ENCODE peak calls at places on chromosomes 5 and 9, in seven cellular contexts. Q is neural progenitor cell, W is mesendoderm, I is H9, G is HCT116, N is endodermal cell, J is astrocyte. E is an unnamed sample.

GRCh38 chr9:77293949-77294348 is 116.6 kb downstream of the VPS13A start:
- DNase-seq in G (no peak), I (no peak), N (no peak), W (no peak), Q (no peak), J (no peak), E (no peak)

GRCh38 chr5:101012880-101013279 is 109.8 kb upstream of the ST8SIA4 start:
- DNase-seq in J (no peak), N (no peak), W (peak), G (no peak), Q (peak), I (no peak), E (no peak)

GRCh38 chr5:115375922-115376321 is 79.5 kb upstream of the CCDC112 start:
- DNase-seq in J (peak), N (no peak), Q (no peak), W (no peak), G (no peak), I (no peak), E (no peak)

GRCh38 chr5:176609724-176610429 is at the start of gene GPRIN1:
- DNase-seq in J (no peak), W (peak), I (peak), N (peak), Q (peak), G (peak), E (no peak)

GRCh38 chr9:130172858-130173461 is 756 bp downstream of the NCS1 start:
- DNase-seq in G (no peak), Q (peak), J (no peak), N (peak), W (peak), I (no peak), E (no peak)

GRCh38 chr9:109166171-109166770 is 778 bp downstream of the FRRS1L start:
- DNase-seq in I (peak), G (no peak), J (no peak), W (no peak), Q (peak), N (peak), E (no peak)

GRCh38 chr5:17094830-17095229 is 122.6 kb upstream of the BASP1 start:
- DNase-seq in I (no peak), J (peak), W (no peak), G (no peak), Q (no peak), N (no peak), E (no peak)

GRCh38 chr5:56066931-56067450 is 72.2 kb upstream of the IL6ST start:
- DNase-seq in G (no peak), N (no peak), Q (no peak), I (no peak), J (no peak), W (no peak), E (no peak)

GRCh38 chr5:96752341-96753016 is 55.3 kb downstream of the ERAP1 start:
- DNase-seq in N (no peak), G (peak), I (no peak), J (peak), W (peak), Q (peak), E (peak)

GRCh38 chr5:44536650-44537260 is 147.5 kb upstream of the FGF10 start:
- DNase-seq in Q (peak), G (peak), N (peak), I (peak), W (peak), J (no peak), E (no peak)

GRCh38 chr5:80738466-80738865 is 83.7 kb upstream of the DHFR start:
- DNase-seq in W (no peak), Q (no peak), N (no peak), J (peak), G (no peak), I (no peak), E (no peak)

GRCh38 chr9:71506821-71507220 is 261.5 kb downstream of the CEMIP2 start:
- DNase-seq in G (no peak), I (no peak), N (no peak), J (peak), W (no peak), Q (no peak), E (peak)

GRCh38 chr5:2038337-2039179 is 155.8 kb upstream of the IRX4 start:
- DNase-seq in N (peak), J (no peak), G (peak), I (peak), W (peak), Q (peak), E (no peak)

GRCh38 chr9:86099695-86100364 is 472 bp upstream of the GOLM1 start:
- DNase-seq in N (peak), Q (peak), J (peak), W (peak), G (peak), I (peak), E (no peak)

GRCh38 chr5:15995206-15996052 is 184.2 kb downstream of the MARCHF11 start:
- DNase-seq in N (peak), J (peak), W (peak), I (no peak), Q (peak), G (no peak), E (no peak)

GRCh38 chr5:158758666-158759065 is 341.1 kb downstream of the EBF1 start:
- DNase-seq in G (no peak), I (no peak), Q (no peak), J (peak), W (no peak), N (no peak), E (no peak)

GRCh38 chr5:55865831-55866230 is 14.7 kb downstream of the IL31RA start:
- DNase-seq in I (no peak), J (peak), W (peak), N (peak), Q (peak), G (no peak), E (no peak)

GRCh38 chr9:8558176-8558575 is 758.6 kb upstream of the DMAC1 start:
- DNase-seq in Q (no peak), W (peak), J (peak), N (no peak), I (no peak), G (no peak), E (peak)

GRCh38 chr9:20209421-20210340 is 412.6 kb downstream of the MLLT3 start:
- DNase-seq in W (no peak), G (no peak), Q (no peak), J (peak), I (no peak), N (no peak), E (no peak)

GRCh38 chr9:94867842-94868312 is 141.4 kb downstream of the AOPEP start:
- DNase-seq in Q (no peak), N (no peak), W (no peak), J (peak), I (no peak), G (no peak), E (peak)

GRCh38 chr9:96383165-96383939 is at the start of gene SLC35D2:
- DNase-seq in I (peak), Q (peak), N (peak), J (peak), G (no peak), W (peak), E (no peak)

GRCh38 chr9:130445268-130445983 is 665 bp downstream of the ASS1 start:
- DNase-seq in I (no peak), N (peak), J (no peak), G (no peak), W (peak), Q (peak), E (no peak)

GRCh38 chr5:170296036-170296934 is 1.3 kb downstream of the LCP2 start:
- DNase-seq in W (no peak), N (no peak), G (no peak), Q (no peak), I (no peak), J (no peak), E (no peak)

GRCh38 chr9:127527560-127528268 is 76.4 kb downstream of the LRSAM1 start:
- DNase-seq in Q (no peak), I (no peak), W (no peak), N (no peak), G (no peak), J (no peak), E (no peak)

GRCh38 chr9:104856413-104856941 is 71.5 kb downstream of the ABCA1 start:
- DNase-seq in W (no peak), G (no peak), I (no peak), J (no peak), N (no peak), Q (peak), E (no peak)

DNA sequence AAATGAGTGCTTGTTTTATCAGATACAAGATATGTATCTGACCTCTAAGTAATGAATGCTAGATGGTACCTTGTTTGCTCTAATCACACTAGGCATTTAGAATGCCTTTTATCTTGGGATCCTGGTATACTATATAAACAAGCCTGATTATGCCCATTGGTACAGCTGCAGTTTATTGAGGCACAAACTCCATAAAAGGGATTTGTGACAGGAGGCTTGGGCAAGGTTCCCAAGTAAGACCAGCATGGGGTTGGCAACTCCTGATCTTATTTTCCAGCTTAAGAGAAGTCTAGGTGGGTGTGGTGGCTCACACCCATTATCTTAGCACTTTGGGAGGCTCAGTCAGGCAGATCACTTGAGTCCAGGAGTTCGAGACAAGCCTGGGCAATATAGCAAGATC is 93.9 kb upstream of the DMRT1 start:
- DNase-seq in W (no peak), G (no peak), I (no peak), N (no peak), J (no peak), Q (no peak), E (no peak)
- H3K9ac ChIP-seq in W (no peak), G (no peak), I (no peak), N (no peak), J (no peak), Q (no peak), E (no peak)

GRCh38 chr5:40385544-40385943 is 294.2 kb upstream of the PTGER4 start:
- DNase-seq in N (peak), W (peak), I (peak), J (peak), G (peak), Q (no peak), E (peak)

GRCh38 chr5:40386293-40386692 is 293.4 kb upstream of the PTGER4 start:
- DNase-seq in N (no peak), G (no peak), J (peak), I (no peak), W (peak), Q (no peak), E (no peak)

GRCh38 chr5:40381676-40382363 is 297.9 kb upstream of the PTGER4 start:
- DNase-seq in G (no peak), I (no peak), J (peak), Q (no peak), N (no peak), W (no peak), E (peak)

GRCh38 chr5:40384782-40385390 is 294.8 kb upstream of the PTGER4 start:
- DNase-seq in N (no peak), W (no peak), I (no peak), J (no peak), Q (no peak), G (no peak), E (no peak)

DNA sequence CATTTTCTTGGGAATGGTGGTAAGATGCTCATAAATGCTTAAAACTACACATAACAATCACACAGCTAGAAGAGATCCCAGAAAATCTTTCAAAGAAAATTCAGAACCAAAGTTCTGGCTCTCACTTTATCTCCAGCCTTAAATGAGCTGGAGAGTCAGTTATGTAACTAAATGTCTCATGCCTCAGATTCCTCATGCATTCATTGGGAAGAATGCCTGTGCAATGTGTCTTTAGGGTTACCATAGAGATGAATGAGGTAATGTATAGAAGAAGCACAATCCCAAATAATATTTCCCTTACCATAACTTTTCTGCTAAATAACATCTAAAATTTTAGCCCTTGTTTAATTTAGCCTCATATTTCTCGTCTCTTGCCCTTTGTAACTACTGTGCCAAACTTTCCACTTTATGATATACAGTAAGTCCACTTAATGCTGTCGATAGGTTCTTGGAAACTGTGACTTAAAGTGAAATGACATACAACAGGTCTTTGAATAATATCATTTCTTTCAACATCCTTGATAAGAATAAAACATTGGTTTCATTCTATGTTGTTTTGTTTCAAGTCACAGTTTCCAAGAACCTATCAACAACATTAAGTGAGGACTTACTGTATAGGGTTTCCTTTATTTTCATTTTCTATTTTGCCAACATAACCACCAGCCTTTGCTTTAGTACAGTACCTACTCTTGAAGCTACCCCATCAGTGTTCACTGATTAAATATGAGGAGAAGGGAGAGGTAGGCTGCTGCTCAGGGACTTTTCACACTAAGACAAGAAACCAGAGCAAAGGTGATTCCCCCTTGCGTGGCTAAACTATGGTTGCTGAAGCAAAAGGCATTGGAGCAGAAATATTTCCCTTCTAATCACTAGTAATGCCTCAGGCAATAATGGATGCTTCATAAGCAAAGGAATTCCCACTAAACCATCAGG is 295.7 kb upstream of the PTGER4 start:
- DNase-seq in N (no peak), I (no peak), J (peak), W (peak), G (no peak), Q (no peak), E (peak)
- H3K9ac ChIP-seq in N (no peak), I (no peak), J (no peak), W (no peak), G (no peak), Q (no peak), E (peak)

GRCh38 chr5:59169101-59169767 is 586.4 kb downstream of the RAB3C start:
- DNase-seq in J (no peak), I (no peak), Q (no peak), N (no peak), W (no peak), G (no peak), E (no peak)
- H3K9ac ChIP-seq in J (no peak), I (no peak), Q (no peak), N (no peak), W (no peak), G (no peak), E (no peak)

GRCh38 chr5:77209495-77210090 is 887 bp upstream of the PDE8B start:
- DNase-seq in I (no peak), G (no peak), J (no peak), N (no peak), Q (peak), W (no peak), E (no peak)

GRCh38 chr5:77211691-77212047 is 1.2 kb downstream of the PDE8B start:
- DNase-seq in N (no peak), J (no peak), I (no peak), W (no peak), G (no peak), Q (no peak), E (no peak)

GRCh38 chr5:77210091-77211012 is at the start of gene PDE8B:
- DNase-seq in J (no peak), N (peak), Q (peak), I (peak), W (no peak), G (no peak), E (no peak)

GRCh38 chr5:77213601-77214000 is 3.1 kb downstream of the PDE8B start:
- DNase-seq in Q (no peak), N (no peak), W (no peak), I (no peak), J (no peak), G (no peak), E (no peak)

GRCh38 chr5:77211013-77211690 is 672 bp downstream of the PDE8B start:
- DNase-seq in G (no peak), W (peak), N (peak), J (no peak), Q (peak), I (peak), E (no peak)
- H3K9ac ChIP-seq in G (no peak), W (no peak), N (no peak), J (no peak), Q (no peak), I (no peak), E (no peak)

DNA sequence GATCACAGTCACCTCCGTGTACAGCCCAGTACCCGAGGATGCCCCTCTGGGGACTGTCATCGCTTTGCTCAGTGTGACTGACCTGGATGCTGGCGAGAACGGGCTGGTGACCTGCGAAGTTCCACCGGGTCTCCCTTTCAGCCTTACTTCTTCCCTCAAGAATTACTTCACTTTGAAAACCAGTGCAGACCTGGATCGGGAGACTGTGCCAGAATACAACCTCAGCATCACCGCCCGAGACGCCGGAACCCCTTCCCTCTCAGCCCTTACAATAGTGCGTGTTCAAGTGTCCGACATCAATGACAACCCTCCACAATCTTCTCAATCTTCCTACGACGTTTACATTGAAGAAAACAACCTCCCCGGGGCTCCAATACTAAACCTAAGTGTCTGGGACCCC is 1.4 kb downstream of the PCDHGC3 start:
- DNase-seq in I (no peak), N (no peak), W (no peak), Q (no peak), J (no peak), G (no peak), E (no peak)
- H3K9ac ChIP-seq in I (no peak), N (no peak), W (no peak), Q (no peak), J (peak), G (no peak), E (no peak)

GRCh38 chr9:124278054-124278540 is 20.3 kb downstream of the NEK6 start:
- DNase-seq in N (no peak), Q (no peak), I (no peak), G (no peak), W (peak), J (no peak), E (no peak)

GRCh38 chr9:124282442-124283231 is 24.9 kb downstream of the NEK6 start:
- DNase-seq in J (peak), N (no peak), Q (no peak), W (no peak), I (no peak), G (no peak), E (no peak)

GRCh38 chr9:124281934-124282351 is 24.2 kb downstream of the NEK6 start:
- DNase-seq in W (no peak), J (peak), Q (no peak), N (no peak), I (no peak), G (no peak), E (no peak)

GRCh38 chr9:124279531-124280175 is 21.9 kb downstream of the NEK6 start:
- DNase-seq in Q (no peak), J (peak), N (no peak), W (no peak), G (no peak), I (no peak), E (peak)

DNA sequence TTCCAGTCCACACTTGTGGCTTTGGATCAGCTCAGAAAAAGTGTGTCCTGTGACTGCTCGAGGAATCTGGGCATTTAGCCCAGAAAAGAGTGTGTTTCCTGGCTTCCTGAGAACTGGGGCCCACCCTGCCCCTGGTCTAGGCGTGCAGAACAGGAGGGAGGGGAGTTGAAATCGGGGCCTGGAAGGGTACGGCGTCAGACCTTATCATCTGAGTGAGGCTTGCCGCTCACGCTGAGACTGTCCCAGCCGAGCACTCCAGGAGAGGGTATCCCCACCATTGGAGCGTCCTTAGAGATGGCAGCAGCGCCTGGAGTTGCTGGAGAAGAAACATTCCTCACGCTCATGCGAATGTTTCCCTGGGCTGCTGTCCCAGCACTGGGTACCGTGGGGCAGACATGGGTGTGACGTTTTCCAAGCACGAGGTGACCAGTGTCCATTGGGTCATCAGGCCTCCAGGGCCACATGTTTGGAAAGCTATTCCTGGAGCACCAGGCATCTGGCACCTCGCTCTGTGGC is 22.5 kb downstream of the NEK6 start:
- DNase-seq in N (no peak), J (peak), I (no peak), Q (no peak), G (no peak), W (no peak), E (no peak)
- H3K9ac ChIP-seq in N (no peak), J (peak), I (no peak), Q (no peak), G (no peak), W (no peak), E (peak)